ENCODE peak calls at places on chromosomes 4 and X, in four cellular contexts. H, L, I and V are unnamed samples.

GRCh38 chr4:150251752-150252190 is 173.5 kb downstream of the DCLK2 start:
- DNase-seq in H (peak), I (no peak), L (no peak), V (no peak)

GRCh38 chrX:148681605-148682004 is 181.2 kb downstream of the AFF2 start:
- DNase-seq in I (no peak), H (no peak), L (no peak), V (no peak)

GRCh38 chrX:10199212-10199611 is 42.4 kb downstream of the CLCN4 start:
- DNase-seq in H (no peak), L (no peak), I (peak), V (peak)

GRCh38 chr4:150573534-150573933 is 8.4 kb upstream of the MAB21L2 start:
- DNase-seq in I (peak), H (no peak), L (no peak), V (no peak)

GRCh38 chr4:116926631-116927295 is 158.6 kb downstream of the TRAM1L1 start:
- DNase-seq in L (no peak), I (peak), H (no peak), V (no peak)

GRCh38 chrX:147476008-147476407 is 435.7 kb upstream of the FMR1 start:
- DNase-seq in I (peak), L (no peak), H (peak), V (no peak)

GRCh38 chr4:117311215-117311614 is 225.8 kb upstream of the TRAM1L1 start:
- DNase-seq in L (no peak), H (no peak), I (peak), V (no peak)

GRCh38 chr4:1451106-1451751 is 45.0 kb upstream of the NKX1-1 start:
- DNase-seq in H (no peak), I (no peak), L (no peak), V (no peak)

GRCh38 chr4:19508442-19508841 is 743.3 kb upstream of the SLIT2 start:
- DNase-seq in H (no peak), I (peak), L (no peak), V (no peak)

GRCh38 chr4:127055349-127055748 is 577.4 kb upstream of the INTU start:
- DNase-seq in H (no peak), L (no peak), I (peak), V (no peak)

GRCh38 chr4:74109894-74110605 is 11.1 kb upstream of the CXCL2 start:
- DNase-seq in L (no peak), I (peak), H (no peak), V (no peak)

GRCh38 chr4:113952452-113953029 is 26.9 kb downstream of the ARSJ start:
- DNase-seq in L (no peak), H (peak), I (peak), V (no peak)

GRCh38 chrX:42276982-42277690 is 353.8 kb upstream of the CASK start:
- DNase-seq in H (no peak), L (no peak), I (no peak), V (no peak)

GRCh38 chr4:3709061-3709845 is 56.9 kb upstream of the ADRA2C start:
- DNase-seq in H (no peak), L (no peak), I (no peak), V (no peak)
- TF ChIP-seq CTCF in H (no peak), L (no peak), I (no peak), V (no peak)

GRCh38 chr4:69878250-69878649 is 18.3 kb upstream of the SULT1E1 start:
- DNase-seq in I (no peak), L (no peak), H (no peak), V (no peak)

GRCh38 chr4:69875986-69876542 is 16.1 kb upstream of the SULT1E1 start:
- DNase-seq in I (no peak), L (no peak), H (no peak), V (no peak)

GRCh38 chr4:69882150-69882549 is 22.2 kb upstream of the SULT1E1 start:
- DNase-seq in L (no peak), H (no peak), I (no peak), V (no peak)

GRCh38 chr4:69875576-69875975 is 15.6 kb upstream of the SULT1E1 start:
- DNase-seq in H (no peak), L (no peak), I (no peak), V (no peak)

DNA sequence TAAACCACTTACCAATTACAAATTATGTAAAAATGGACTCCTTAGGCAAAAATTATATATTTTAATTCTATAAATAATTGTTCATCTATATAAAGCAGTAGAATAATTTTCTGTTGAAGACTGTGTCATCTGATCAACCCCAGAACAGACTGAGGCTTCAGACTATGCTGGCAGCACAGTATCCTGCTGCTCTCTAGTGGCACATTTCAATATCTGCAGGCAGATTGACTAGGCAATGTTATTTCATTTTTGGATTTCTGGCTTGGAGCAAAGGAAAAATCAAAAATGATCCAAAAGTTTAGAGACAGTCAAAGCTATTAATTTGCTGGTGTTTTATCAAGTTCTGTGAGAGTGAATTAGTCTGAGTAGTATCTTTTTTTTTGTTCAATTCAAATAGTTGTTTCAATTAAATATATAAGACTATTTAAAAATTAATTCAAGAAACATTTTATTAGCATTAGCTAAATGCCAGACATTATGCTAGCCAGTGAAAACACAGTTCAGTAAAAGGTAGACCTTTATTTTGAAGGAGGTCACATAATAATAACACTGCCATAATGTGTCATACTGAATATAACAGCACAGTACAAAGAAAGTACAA is 21.3 kb upstream of the SULT1E1 start:
- DNase-seq in H (no peak), I (peak), L (no peak), V (no peak)
- TF ChIP-seq CTCF in H (peak), I (peak), L (peak), V (peak)

DNA sequence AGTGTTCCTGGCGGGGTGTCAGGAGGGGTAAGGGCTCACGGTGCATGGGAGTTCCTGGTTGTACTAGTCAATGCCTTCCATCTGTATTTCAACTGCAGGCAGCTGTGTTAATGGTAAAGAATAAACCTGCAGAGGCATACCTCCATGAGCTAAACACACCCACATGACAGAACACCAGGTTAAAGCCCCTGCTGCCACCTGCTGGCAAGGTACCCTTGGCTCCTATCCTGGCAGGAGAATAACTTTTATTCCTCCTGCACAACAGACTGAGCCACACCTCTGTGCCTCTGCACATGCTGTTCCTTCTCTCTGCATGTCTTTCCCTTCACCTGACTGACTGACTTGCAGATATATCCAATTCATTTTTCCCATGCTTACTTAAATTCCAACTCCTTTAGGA is 11.1 kb downstream of the ITIH6 start:
- DNase-seq in L (peak), I (peak), H (no peak), V (no peak)
- TF ChIP-seq CTCF in L (peak), I (peak), H (no peak), V (no peak)

DNA sequence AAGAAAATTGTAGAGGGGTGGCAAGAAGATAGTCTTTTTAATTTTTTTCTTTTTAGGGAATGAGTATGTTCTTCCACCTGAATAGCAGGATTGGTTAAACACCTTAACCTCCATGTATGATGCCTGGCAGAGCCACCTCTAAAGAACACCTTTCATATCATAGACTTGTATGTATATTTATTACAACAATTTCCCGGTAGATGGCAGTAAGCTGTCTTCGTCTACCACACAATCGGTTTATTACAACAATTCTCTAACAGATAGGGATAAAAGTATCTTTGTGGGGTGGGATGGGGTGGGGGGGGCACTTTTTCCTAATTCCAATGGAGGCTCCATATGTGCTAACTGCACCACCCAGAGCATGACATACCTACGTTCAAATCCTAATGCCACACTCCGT is 255.5 kb downstream of the LDB2 start:
- DNase-seq in L (no peak), H (no peak), I (peak), V (no peak)
- TF ChIP-seq CTCF in L (no peak), H (no peak), I (no peak), V (no peak)

GRCh38 chrX:51802917-51803688 is 59.9 kb downstream of the GSPT2 start:
- DNase-seq in I (peak), L (peak), H (peak), V (peak)
- TF ChIP-seq CTCF in I (no peak), L (peak), H (no peak), V (peak)